ENCODE peak calls at places on chromosomes 12 and 14, in seven cellular contexts. W is NCI-H1105, S is body of pancreas, U is COR-L47, R is germinal center, J is posterior cingulate gyrus, O is kidney tubule cell. T is an unnamed sample.

GRCh38 chr12:124165695-124166094 is 129.2 kb upstream of the RFLNA start:
- DNase-seq in J (no peak), R (no peak), S (no peak), O (no peak), W (no peak), U (no peak), T (no peak)

GRCh38 chr12:68838046-68838886 is 30.3 kb downstream of the MDM2 start:
- DNase-seq in O (no peak), R (no peak), U (no peak), W (no peak), S (no peak), J (no peak), T (no peak)

GRCh38 chr12:101042211-101042610 is 167.8 kb downstream of the SLC5A8 start:
- DNase-seq in W (peak; percentile 3), S (peak; percentile 79), J (no peak), O (peak; percentile 17), U (peak; percentile 6), R (no peak), T (peak; percentile 44)

GRCh38 chr12:66883545-66883944 is 204.7 kb upstream of the GRIP1 start:
- DNase-seq in R (no peak), S (no peak), J (no peak), U (no peak), W (no peak), O (no peak), T (no peak)

GRCh38 chr12:13162904-13163303 is 33.6 kb upstream of the EMP1 start:
- DNase-seq in J (no peak), O (no peak), W (no peak), R (no peak), S (no peak), U (no peak), T (no peak)

GRCh38 chr12:12466157-12466556 is 96.5 kb downstream of the DUSP16 start:
- DNase-seq in U (no peak), J (no peak), W (no peak), O (no peak), S (no peak), R (no peak), T (no peak)

GRCh38 chr14:51176819-51177218 is 63.2 kb upstream of the TMX1 start:
- DNase-seq in S (no peak), W (peak; percentile 55), R (no peak), U (no peak), O (peak; percentile 26), J (no peak), T (no peak)

GRCh38 chr12:113149361-113150150 is at the start of gene CFAP73:
- DNase-seq in R (no peak), O (peak; percentile 93), U (peak; percentile 78), W (peak; percentile 83), S (peak; percentile 80), J (peak; percentile 69), T (peak; percentile 11)

GRCh38 chr14:105028251-105028927 is 7.5 kb upstream of the CDCA4 start:
- DNase-seq in R (no peak), S (no peak), W (no peak), U (no peak), J (no peak), O (no peak), T (no peak)

GRCh38 chr14:36317650-36318049 is 2.8 kb downstream of the MBIP start:
- DNase-seq in W (no peak), U (no peak), O (peak; percentile 19), S (no peak), R (no peak), J (no peak), T (no peak)

GRCh38 chr12:131116437-131117117 is 162.9 kb downstream of the ADGRD1 start:
- DNase-seq in O (peak; percentile 49), W (peak; percentile 7), J (no peak), S (no peak), R (no peak), U (no peak), T (no peak)

GRCh38 chr14:103694572-103695026 is 20.7 kb downstream of the XRCC3 start:
- DNase-seq in W (no peak), S (no peak), U (no peak), O (no peak), R (no peak), J (no peak), T (no peak)

GRCh38 chr14:33986804-33987203 is 35.9 kb upstream of the EGLN3 start:
- DNase-seq in S (no peak), O (peak; percentile 95), J (no peak), U (no peak), W (no peak), R (no peak), T (no peak)

GRCh38 chr12:50696931-50697330 is 67.0 kb upstream of the ATF1 start:
- DNase-seq in O (no peak), S (no peak), J (no peak), U (no peak), R (no peak), W (no peak), T (no peak)

GRCh38 chr14:70002589-70003240 is 123.5 kb downstream of the SMOC1 start:
- DNase-seq in R (no peak), U (peak; percentile 35), J (no peak), W (no peak), O (no peak), S (peak; percentile 18), T (no peak)

GRCh38 chr14:73105050-73105449 is 31.3 kb upstream of the PSEN1 start:
- DNase-seq in J (no peak), O (no peak), U (no peak), W (no peak), S (no peak), R (no peak), T (no peak)

GRCh38 chr12:69897744-69898143 is 72.7 kb downstream of the MYRFL start:
- DNase-seq in U (no peak), O (peak; percentile 87), W (no peak), S (peak; percentile 18), J (peak; percentile 17), R (no peak), T (no peak)

T was measured in SHP77 treated with DMSO at 0.1 percent for 48 hours.